ENCODE peak calls at places on chromosome 2, in four cellular contexts. O, I, Y and W are unnamed samples. For H3K9me1, the result is how much of the 10 kb centered on the place peaks cover.

GRCh38 chr2:239121600-239122012 is 273.7 kb downstream of the TWIST2 start:
- DNase-seq in Y (no peak), O (no peak), I (no peak), W (no peak)

GRCh38 chr2:43631918-43632317 is 5.1 kb upstream of the PLEKHH2 start:
- DNase-seq in Y (no peak), O (no peak), I (no peak), W (no peak)

GRCh38 chr2:120231974-120232635 is 8.9 kb upstream of the TMEM185B start:
- DNase-seq in O (no peak), Y (peak), I (no peak), W (peak)

GRCh38 chr2:25305809-25306208 is 35.9 kb downstream of the DNMT3A start:
- DNase-seq in O (no peak), Y (no peak), I (no peak), W (no peak)

GRCh38 chr2:14634885-14635871 is 2.7 kb downstream of the LRATD1 start:
- DNase-seq in Y (peak), I (peak), O (peak), W (peak)

GRCh38 chr2:168355110-168355509 is 101.0 kb upstream of the CERS6 start:
- DNase-seq in Y (no peak), I (no peak), O (no peak), W (no peak)

GRCh38 chr2:118123561-118124232 is 35.4 kb downstream of the INSIG2 start:
- DNase-seq in I (peak), Y (no peak), O (peak), W (peak)

GRCh38 chr2:109383505-109384307 is 230.1 kb downstream of the SEPTIN10 start:
- DNase-seq in Y (no peak), I (no peak), O (no peak), W (no peak)

GRCh38 chr2:96374211-96374951 is 38.8 kb downstream of the NCAPH start:
- DNase-seq in I (no peak), O (peak), Y (peak), W (peak)

GRCh38 chr2:208062113-208062512 is 36.8 kb upstream of the PLEKHM3 start:
- DNase-seq in Y (peak), I (no peak), O (peak), W (peak)

GRCh38 chr2:74278176-74278575 is 65.0 kb downstream of the SLC4A5 start:
- DNase-seq in O (no peak), Y (peak), I (no peak), W (no peak)

DNA sequence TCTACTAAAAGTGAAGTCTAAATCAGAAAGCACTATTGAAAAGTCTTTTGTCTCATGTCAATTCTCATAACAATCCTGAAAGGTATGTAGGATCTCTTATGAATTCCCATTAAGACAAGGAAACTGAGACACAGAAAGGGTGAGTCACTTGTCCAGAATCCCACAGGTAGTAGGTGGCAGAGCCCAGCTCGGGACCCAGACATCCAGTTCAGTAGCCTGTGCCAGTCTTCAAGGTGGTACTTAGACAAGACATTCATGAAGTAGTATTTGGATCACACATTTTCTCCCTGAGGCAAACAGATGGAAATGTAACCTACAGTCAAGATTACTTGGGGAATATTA is 14.8 kb upstream of the PARD3B start:
- DNase-seq in O (no peak), I (no peak), Y (no peak), W (no peak)
- H3K4me3 ChIP-seq in O (no peak), I (no peak), Y (no peak), W (no peak)

GRCh38 chr2:26647981-26648380 is 6.8 kb upstream of the CIB4 start:
- DNase-seq in O (no peak), I (no peak), Y (no peak), W (no peak)
- H3K9me1 ChIP-seq in O (under half), I (under half), Y (under half), W (under half)

GRCh38 chr2:159438284-159438683 is 151.8 kb upstream of the WDSUB1 start:
- DNase-seq in Y (no peak), O (peak), I (no peak), W (no peak)
- H3K4me3 ChIP-seq in Y (no peak), O (no peak), I (no peak), W (no peak)

GRCh38 chr2:112096098-112096497 is 41.0 kb downstream of the TMEM87B start:
- DNase-seq in I (no peak), Y (no peak), O (no peak), W (no peak)
- H3K9me1 ChIP-seq in I (under half), Y (under half), O (under half), W (under half)

GRCh38 chr2:199471443-199472057 is 13.8 kb upstream of the SATB2 start:
- DNase-seq in I (no peak), O (peak), Y (peak), W (peak)
- H3K4me3 ChIP-seq in I (no peak), O (no peak), Y (peak), W (peak)

DNA sequence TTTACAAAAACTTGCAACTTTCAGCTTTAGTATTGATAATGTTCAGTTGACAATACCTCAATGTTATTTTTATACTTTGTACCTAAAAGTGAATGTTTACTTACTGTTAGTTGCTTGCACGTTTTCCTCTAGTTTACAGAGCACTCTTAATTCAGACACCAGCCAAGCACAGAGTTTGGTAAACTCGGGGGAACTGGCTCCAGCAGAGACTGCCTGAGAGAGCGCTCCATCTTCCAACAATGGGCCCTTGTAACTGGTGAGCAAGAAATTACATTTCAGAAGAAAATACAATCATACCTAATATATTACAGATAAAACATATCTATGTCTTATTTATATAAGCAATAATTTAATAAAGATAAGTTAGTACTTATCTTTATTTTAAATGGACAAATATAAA is 3.7 kb downstream of the FAM98A start:
- DNase-seq in I (no peak), Y (no peak), O (no peak), W (no peak)
- H3K9me1 ChIP-seq in I (under half), Y (under half), O (under half), W (under half)

DNA sequence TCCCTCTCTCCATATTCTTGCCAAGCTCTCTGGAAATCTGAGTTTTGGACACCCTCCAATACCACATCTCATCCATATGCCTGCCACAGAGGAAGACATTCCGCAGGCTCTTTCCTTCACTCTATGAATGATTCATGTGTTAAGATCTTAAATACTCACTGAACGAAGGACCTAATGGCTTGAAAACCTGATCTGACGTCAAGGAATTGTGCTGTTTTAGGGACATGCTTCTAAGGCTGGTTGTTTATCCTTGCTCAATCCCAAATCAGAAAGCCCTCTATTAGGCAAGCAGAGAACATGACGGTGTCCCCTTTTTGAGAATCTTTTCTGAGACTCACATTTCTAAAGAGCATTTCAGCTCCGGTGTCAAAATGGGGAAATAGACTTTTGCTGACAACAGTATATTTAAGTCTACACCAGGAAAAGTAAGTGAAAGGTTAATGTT is 83.7 kb upstream of the GALNT5 start:
- DNase-seq in O (peak), I (peak), Y (no peak), W (peak)
- H3K4me3 ChIP-seq in O (no peak), I (no peak), Y (no peak), W (no peak)

GRCh38 chr2:6236317-6236716 is 544.1 kb downstream of the SOX11 start:
- DNase-seq in O (no peak), I (no peak), Y (no peak), W (no peak)
- H3K9me1 ChIP-seq in O (under half), I (under half), Y (under half), W (under half)